ENCODE peak calls at places on chromosomes 4 and X, in four cellular contexts. D is breast epithelium, F is cardiac fibroblast, N is brain microvascular endothelial cell. M is an unnamed sample.

GRCh38 chrX:129932792-129933321 is 26.9 kb downstream of the UTP14A start:
- DNase-seq in D (no peak), F (no peak), N (no peak), M (no peak)

GRCh38 chr4:18075823-18076433 is 54.4 kb upstream of the LCORL start:
- DNase-seq in D (no peak), F (no peak), N (no peak), M (no peak)

GRCh38 chr4:119132306-119132705 is 3.3 kb upstream of the MYOZ2 start:
- DNase-seq in D (no peak), F (peak; percentile 46), N (no peak), M (no peak)

GRCh38 chr4:70743728-70744127 is 22.0 kb downstream of the RUFY3 start:
- DNase-seq in D (no peak), F (no peak), N (no peak), M (no peak)

GRCh38 chr4:80091184-80091583 is 18.2 kb upstream of the ANTXR2 start:
- DNase-seq in D (no peak), F (no peak), N (no peak), M (no peak)

GRCh38 chr4:169803417-169803816 is 45.7 kb upstream of the HPF1 start:
- DNase-seq in D (no peak), F (no peak), N (no peak), M (no peak)

GRCh38 chr4:113844369-113844768 is 82.8 kb upstream of the CAMK2D start:
- DNase-seq in D (no peak), F (no peak), N (no peak), M (no peak)

GRCh38 chrX:45668686-45669443 is 468.2 kb upstream of the DIPK2B start:
- DNase-seq in D (no peak), F (peak; percentile 64), N (peak; percentile 94), M (no peak)

GRCh38 chr4:472881-473574 is 25.9 kb downstream of the ZNF721 start:
- DNase-seq in D (no peak), F (peak; percentile 1), N (peak; percentile 11), M (no peak)

GRCh38 chr4:35520059-35520458 is 724.3 kb downstream of the ARAP2 start:
- DNase-seq in D (no peak), F (no peak), N (no peak), M (no peak)

GRCh38 chrX:103488332-103488731 is 31.0 kb downstream of the RAB40A start:
- DNase-seq in D (no peak), F (peak; percentile 47), N (no peak), M (no peak)

GRCh38 chr4:6771229-6771671 is 11.3 kb upstream of the KIAA0232 start:
- DNase-seq in D (peak; percentile 79), F (peak; percentile 65), N (no peak), M (no peak)

GRCh38 chrX:19085975-19086772 is 36.1 kb downstream of the ADGRG2 start:
- DNase-seq in D (no peak), F (no peak), N (no peak), M (no peak)

GRCh38 chrX:101383679-101384078 is 2.3 kb downstream of the BTK start:
- DNase-seq in D (no peak), F (no peak), N (no peak), M (peak; percentile 76)

GRCh38 chr4:125762537-125762936 is 447.8 kb downstream of the FAT4 start:
- DNase-seq in D (no peak), F (no peak), N (no peak), M (no peak)

GRCh38 chr4:166017804-166018203 is 144.8 kb downstream of the TLL1 start:
- DNase-seq in D (no peak), F (no peak), N (no peak), M (no peak)

GRCh38 chr4:113106076-113106475 is 56.6 kb downstream of the ANK2 start:
- DNase-seq in D (no peak), F (peak; percentile 71), N (peak; percentile 22), M (no peak)

GRCh38 chr4:64205376-64205775 is 203.9 kb downstream of the TECRL start:
- DNase-seq in D (no peak), F (no peak), N (no peak), M (no peak)

GRCh38 chrX:106481341-106481740 is 130.4 kb upstream of the RADX start:
- DNase-seq in D (no peak), F (peak; percentile 49), N (peak; percentile 59), M (peak; percentile 8)

GRCh38 chr4:144185086-144185485 is 44.6 kb upstream of the GYPA start:
- DNase-seq in D (no peak), F (no peak), N (no peak), M (no peak)

GRCh38 chr4:145066063-145066501 is 31.9 kb downstream of the ANAPC10 start:
- DNase-seq in D (no peak), F (peak; percentile 15), N (no peak), M (no peak)

GRCh38 chr4:79917246-79917645 is 155.8 kb downstream of the ANTXR2 start:
- DNase-seq in D (no peak), F (peak; percentile 71), N (peak; percentile 46), M (peak; percentile 26)

GRCh38 chrX:5595570-5595969 is 633.1 kb downstream of the NLGN4X start:
- DNase-seq in D (no peak), F (no peak), N (no peak), M (no peak)

GRCh38 chr4:123191728-123192127 is 204.9 kb upstream of the SPRY1 start:
- DNase-seq in D (no peak), F (no peak), N (no peak), M (no peak)

GRCh38 chr4:87150498-87151261 is 69.7 kb downstream of the KLHL8 start:
- DNase-seq in D (no peak), F (peak; percentile 82), N (peak; percentile 83), M (peak; percentile 19)

GRCh38 chr4:138175337-138175794 is 66.8 kb downstream of the SLC7A11 start:
- DNase-seq in D (no peak), F (peak; percentile 61), N (peak; percentile 37), M (no peak)

GRCh38 chr4:77662396-77662795 is 56.8 kb downstream of the CXCL13 start:
- DNase-seq in D (no peak), F (no peak), N (no peak), M (no peak)

GRCh38 chrX:82627568-82627967 is 880.5 kb upstream of the POU3F4 start:
- DNase-seq in D (no peak), F (no peak), N (no peak), M (no peak)

GRCh38 chr4:175811171-175811570 is 893 bp downstream of the GPM6A start:
- DNase-seq in D (no peak), F (no peak), N (no peak), M (no peak)

GRCh38 chrX:102959471-102959870 is 22.4 kb downstream of the RAB40AL start:
- DNase-seq in D (no peak), F (no peak), N (peak; percentile 55), M (no peak)

GRCh38 chr4:168511780-168512467 is 15.1 kb downstream of the PALLD start:
- DNase-seq in D (no peak), F (no peak), N (no peak), M (no peak)

GRCh38 chrX:7996414-7996813 is 69.2 kb upstream of the PNPLA4 start:
- DNase-seq in D (no peak), F (peak; percentile 51), N (peak; percentile 32), M (no peak)

GRCh38 chr4:6854098-6854744 is 55.4 kb upstream of the TBC1D14 start:
- DNase-seq in D (no peak), F (no peak), N (no peak), M (peak; percentile 24)

GRCh38 chr4:143559757-143560147 is 46.2 kb downstream of the SMARCA5 start:
- DNase-seq in D (no peak), F (no peak), N (no peak), M (no peak)

GRCh38 chr4:40121515-40121914 is 64.9 kb downstream of the N4BP2 start:
- DNase-seq in D (no peak), F (peak; percentile 52), N (peak; percentile 77), M (peak; percentile 29)

GRCh38 chr4:158826057-158826456 is 57.2 kb downstream of the FNIP2 start:
- DNase-seq in D (no peak), F (no peak), N (no peak), M (no peak)

GRCh38 chrX:108732630-108733321 is 3.6 kb downstream of the IRS4 start:
- DNase-seq in D (no peak), F (no peak), N (no peak), M (no peak)

GRCh38 chrX:140701480-140701879 is 8.1 kb upstream of the LINC00632 start:
- DNase-seq in D (no peak), F (peak; percentile 62), N (peak; percentile 29), M (no peak)

GRCh38 chrX:11944486-11944885 is 186.4 kb downstream of the MSL3 start:
- DNase-seq in D (no peak), F (peak; percentile 75), N (peak; percentile 48), M (no peak)

GRCh38 chr4:38757945-38758344 is 24.8 kb downstream of the TLR10 start:
- DNase-seq in D (no peak), F (no peak), N (no peak), M (no peak)
- TF ChIP-seq CTCF in D (no peak), F (no peak), N (peak; percentile 52), M (peak; percentile 58)

DNA sequence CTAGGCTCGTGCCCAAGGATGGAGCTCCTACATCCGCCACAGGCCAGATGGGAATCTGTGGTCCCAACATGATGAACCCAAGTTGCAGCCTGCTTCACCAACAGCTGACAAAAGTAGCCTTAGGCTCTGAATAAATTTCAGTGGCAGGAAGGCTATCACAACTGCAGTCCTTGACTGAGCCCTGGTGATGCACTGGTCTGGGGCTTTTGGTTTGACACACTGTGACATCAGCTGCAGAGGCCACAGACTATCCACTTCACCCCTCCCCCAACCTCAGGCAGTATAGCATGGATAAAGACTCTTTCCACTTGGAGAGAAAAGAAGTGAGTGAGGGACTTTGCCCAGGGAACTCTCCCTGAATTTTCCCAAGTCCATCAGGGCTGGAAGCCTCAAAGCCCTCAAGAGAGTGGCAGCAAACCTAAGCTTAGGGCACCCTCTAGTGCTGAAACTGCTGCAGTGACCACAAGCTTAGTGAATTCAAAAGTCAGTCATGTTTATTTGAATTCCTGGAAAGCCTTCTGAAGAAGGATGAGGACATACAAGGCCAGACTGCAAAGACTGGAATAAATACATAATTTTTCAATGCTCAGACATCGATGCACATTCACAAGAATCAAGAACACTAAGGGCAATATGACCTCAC is 135.0 kb upstream of the TENT5D start:
- DNase-seq in D (no peak), F (peak; percentile 29), N (no peak), M (no peak)
- H3K4me3 ChIP-seq in D (no peak overlapping the region), F (no peak overlapping the region), N (no peak overlapping the region), M (no peak overlapping the region)

GRCh38 chr4:163353054-163353453 is 9.4 kb downstream of the NPY5R start:
- DNase-seq in D (no peak), F (no peak), N (no peak), M (no peak)

GRCh38 chr4:163350672-163351071 is 7.0 kb downstream of the NPY5R start:
- DNase-seq in D (no peak), F (no peak), N (no peak), M (no peak)

GRCh38 chr4:163356104-163356503 is 12.4 kb downstream of the NPY5R start:
- DNase-seq in D (no peak), F (no peak), N (no peak), M (no peak)
- TF ChIP-seq CTCF in D (no peak), F (peak; percentile 7), N (no peak), M (no peak)

DNA sequence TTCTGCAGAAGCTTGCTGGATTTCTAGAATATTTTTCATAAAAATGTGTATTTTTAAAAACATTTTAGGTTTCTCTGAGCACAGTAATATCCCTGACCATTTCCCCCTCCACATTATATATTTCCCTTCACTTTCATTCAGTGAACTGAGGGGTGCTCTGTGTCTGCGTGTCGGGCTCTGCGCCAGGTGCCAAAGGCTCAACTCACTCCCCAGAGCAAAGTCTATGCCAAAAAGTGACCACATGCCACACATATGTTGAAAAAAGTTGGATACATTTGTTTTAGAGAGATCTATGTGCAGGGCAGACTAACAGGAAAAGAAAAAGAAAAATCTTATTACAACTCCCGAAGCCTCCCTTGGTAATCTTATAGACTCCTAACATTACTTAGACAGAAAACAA is 233.7 kb downstream of the MGST2 start:
- DNase-seq in D (no peak), F (no peak), N (no peak), M (no peak)
- H3K4me3 ChIP-seq in D (no peak overlapping the region), F (no peak overlapping the region), N (no peak overlapping the region), M (no peak overlapping the region)